ENCODE peak calls at places on chromosome 18, in five cellular contexts. K is K562, L is esophagus muscularis mucosa, A is H1, T is stomach. C is an unnamed sample.

GRCh38 chr18:51339866-51340265 is 142.4 kb upstream of the MEX3C start:
- DNase-seq in L (no peak), K (no peak), A (no peak), T (no peak), C (no peak)

GRCh38 chr18:28607991-28608390 is 431.1 kb upstream of the CDH2 start:
- DNase-seq in K (no peak), T (no peak), L (no peak), A (no peak), C (no peak)

GRCh38 chr18:58400337-58400885 is 228.5 kb downstream of the ALPK2 start:
- DNase-seq in K (no peak), A (no peak), T (no peak), L (no peak), C (no peak)

GRCh38 chr18:2471523-2471922 is 99.8 kb downstream of the METTL4 start:
- DNase-seq in A (no peak), K (peak; percentile 16), T (no peak), L (no peak), C (no peak)

GRCh38 chr18:60534539-60534938 is 162.0 kb upstream of the MC4R start:
- DNase-seq in A (no peak), K (no peak), T (no peak), L (no peak), C (no peak)

GRCh38 chr18:49274188-49274714 is 186.2 kb downstream of the DYM start:
- DNase-seq in A (no peak), L (no peak), K (no peak), T (no peak), C (no peak)

GRCh38 chr18:63409301-63409700 is 13.0 kb downstream of the VPS4B start:
- DNase-seq in L (no peak), T (no peak), A (no peak), K (no peak), C (no peak)

GRCh38 chr18:79965119-79965902 is 868 bp downstream of the HSBP1L1 start:
- DNase-seq in L (no peak), A (peak; percentile 64), K (no peak), T (peak; percentile 60), C (peak; percentile 80)

GRCh38 chr18:73038336-73038735 is 170.5 kb upstream of the NETO1 start:
- DNase-seq in T (no peak), K (no peak), L (no peak), A (no peak), C (no peak)

GRCh38 chr18:63787673-63788072 is 12.5 kb downstream of the SERPINB7 start:
- DNase-seq in A (no peak), T (no peak), L (no peak), K (no peak), C (no peak)

GRCh38 chr18:48866856-48867255 is 83.9 kb downstream of the SMAD7 start:
- DNase-seq in T (no peak), A (no peak), L (no peak), K (no peak), C (no peak)

GRCh38 chr18:30057398-30057797 is 985.1 kb downstream of the DSC3 start:
- DNase-seq in A (no peak), K (no peak), T (no peak), L (no peak), C (no peak)

GRCh38 chr18:79778291-79778791 is 19.4 kb upstream of the KCNG2 start:
- DNase-seq in L (no peak), A (peak; percentile 41), K (no peak), T (no peak), C (peak; percentile 4)

GRCh38 chr18:57575542-57575941 is 11.0 kb downstream of the FECH start:
- DNase-seq in T (no peak), K (no peak), A (no peak), L (no peak), C (no peak)

GRCh38 chr18:55088561-55088960 is 129.3 kb upstream of the CCDC68 start:
- DNase-seq in L (no peak), A (no peak), K (no peak), T (no peak), C (no peak)

GRCh38 chr18:2932247-2933181 is 80.4 kb downstream of the LPIN2 start:
- DNase-seq in A (peak; percentile 63), K (peak; percentile 66), T (no peak), L (peak; percentile 75), C (no peak)

GRCh38 chr18:23133860-23134779 is 1.2 kb upstream of the CABLES1 start:
- DNase-seq in L (no peak), A (peak; percentile 71), K (peak; percentile 66), T (peak; percentile 75), C (peak; percentile 69)

DNA sequence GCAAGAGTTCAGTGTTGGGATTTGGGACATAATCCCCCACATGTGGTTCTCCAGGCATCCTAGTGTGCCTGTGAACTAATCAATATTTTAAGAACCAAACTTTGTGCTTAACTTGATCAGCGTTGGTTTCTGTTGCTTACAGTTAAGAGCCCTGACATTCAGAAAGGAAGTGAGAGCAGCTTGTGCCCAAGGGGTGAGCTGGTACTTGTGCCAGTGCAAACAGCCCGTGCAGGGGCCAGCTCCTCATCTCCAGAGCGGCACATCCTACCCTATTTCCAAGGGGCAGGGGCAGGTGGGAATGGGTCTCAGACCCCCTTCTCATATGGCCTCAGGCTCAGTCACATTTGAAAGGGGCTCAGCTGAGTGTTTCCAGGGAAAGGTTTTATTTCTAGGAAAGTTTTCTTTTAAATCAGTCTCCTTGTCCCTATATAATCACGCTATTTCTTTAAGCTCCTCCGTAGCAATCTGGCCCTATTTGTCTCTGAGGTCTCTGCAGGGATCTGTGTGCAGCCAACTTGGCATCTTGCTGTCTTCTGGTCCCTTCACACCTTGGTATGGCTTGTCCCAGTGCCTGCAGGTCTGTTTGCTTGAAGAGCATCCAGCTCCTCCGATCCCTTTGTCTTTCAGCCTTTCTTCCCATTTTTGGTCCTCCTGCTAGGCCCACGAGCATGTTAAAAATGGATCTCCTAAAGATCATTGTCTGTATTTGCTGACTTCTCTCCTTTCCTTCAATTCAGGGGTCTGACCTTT is 358.9 kb downstream of the HRH4 start:
- DNase-seq in K (no peak), A (no peak), T (no peak), L (no peak), C (no peak)
- TF ChIP-seq CTCF in K (no peak), A (no peak), T (no peak), L (no peak), C (no peak)

GRCh38 chr18:46335551-46336059 is 231.4 kb downstream of the HAUS1 start:
- DNase-seq in K (no peak), A (peak; percentile 62), T (no peak), L (no peak), C (no peak)
- TF ChIP-seq EP300 in K (no peak), A (peak; percentile 75), T (no peak), L (no peak), C (no peak)

DNA sequence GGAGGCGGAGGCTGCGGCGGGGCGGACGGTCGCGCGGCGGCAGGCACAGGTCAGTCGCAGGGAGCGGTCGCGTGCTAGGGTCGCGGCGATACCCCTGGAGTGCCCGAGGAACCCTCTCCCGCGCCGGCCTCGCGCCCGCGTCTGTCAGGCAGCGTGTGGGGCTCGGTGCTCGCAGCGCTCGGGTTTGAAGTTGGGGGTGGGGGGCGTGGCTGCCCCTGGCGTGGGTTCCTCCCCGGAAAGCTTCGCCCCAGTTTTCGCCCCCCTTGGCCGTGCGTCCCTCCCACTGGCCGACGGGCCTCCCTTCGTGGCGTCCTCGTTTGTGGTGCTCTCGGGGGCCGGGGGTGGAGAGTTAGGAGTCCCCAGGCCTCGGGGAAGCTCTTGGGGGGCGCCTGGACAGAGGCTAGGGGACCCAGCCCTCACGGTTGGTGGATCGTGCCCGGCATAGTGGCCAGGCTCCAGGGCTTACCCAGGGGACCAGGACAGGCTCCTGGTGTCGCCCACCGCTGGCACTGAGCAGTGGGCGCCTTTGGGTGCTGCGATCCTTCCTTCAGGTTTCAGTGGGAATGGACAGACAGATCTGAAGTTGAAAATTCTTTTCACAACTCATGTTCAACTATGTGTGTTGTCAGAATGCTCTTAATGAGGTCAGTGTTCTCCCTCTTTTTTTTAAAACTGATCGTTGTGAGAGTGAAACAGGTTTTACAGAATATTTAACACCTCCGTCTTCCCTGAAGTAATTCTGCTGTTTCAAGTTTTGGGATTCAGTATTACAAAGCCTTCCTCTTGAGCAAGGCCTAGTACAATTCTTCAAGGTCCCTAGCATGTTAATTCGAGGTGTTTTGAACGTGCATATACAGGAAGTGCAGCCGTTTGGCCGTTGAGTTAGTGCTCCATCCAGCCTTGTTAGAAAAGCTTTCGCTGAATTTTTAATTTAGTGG is 599 bp downstream of the RALBP1 start:
- DNase-seq in A (no peak), K (peak; percentile 86), T (no peak), L (no peak), C (no peak)
- TF ChIP-seq POLR2AphosphoS5 in A (peak; percentile 56), K (no peak), T (no peak), L (no peak), C (no peak)

DNA sequence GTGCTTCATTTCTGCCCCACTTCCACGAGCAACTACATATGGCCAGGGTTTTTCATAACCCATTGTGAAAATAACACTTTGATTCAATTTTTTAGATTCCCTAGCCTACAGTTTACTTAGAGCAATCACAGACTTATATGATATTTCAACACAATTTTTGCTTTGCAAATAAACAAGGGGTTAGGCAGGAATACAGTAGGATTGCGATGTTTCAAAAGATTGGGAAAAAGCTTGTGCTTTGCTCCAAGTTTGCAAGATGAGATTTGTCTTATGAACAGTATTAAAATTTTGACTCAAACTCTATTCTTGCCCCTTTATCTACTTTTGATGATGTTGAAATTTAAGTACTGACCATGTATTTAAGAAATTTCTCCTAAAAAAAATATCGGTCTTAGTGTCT is 814.5 kb upstream of the PIK3C3 start:
- DNase-seq in L (no peak), A (no peak), K (no peak), T (no peak), C (no peak)
- TF ChIP-seq CTCF in L (no peak), A (no peak), K (no peak), T (no peak), C (no peak)

DNA sequence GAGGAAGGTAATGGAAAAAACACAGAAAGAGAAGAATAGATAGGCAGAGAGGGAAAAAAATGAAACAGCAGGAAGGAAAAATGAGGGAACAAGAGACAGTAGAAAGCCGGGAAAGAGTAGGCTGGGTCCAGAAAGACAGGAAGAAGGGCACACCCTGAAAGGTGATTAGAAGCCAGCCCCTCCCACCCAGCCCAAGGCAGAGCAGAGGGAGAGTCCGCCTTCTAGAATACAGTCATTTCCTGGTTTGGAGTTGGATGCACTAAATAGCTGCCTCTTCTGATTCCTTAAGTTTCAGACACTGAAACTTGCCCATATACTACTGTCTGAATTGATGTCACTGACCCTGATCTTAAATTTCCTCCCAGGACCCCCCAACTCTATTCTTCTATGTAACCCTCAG is 17.9 kb upstream of the DSG3 start:
- DNase-seq in T (no peak), A (no peak), L (no peak), K (no peak), C (peak; percentile 65)
- TF ChIP-seq EP300 in T (no peak), A (no peak), L (no peak), K (no peak), C (no peak)

DNA sequence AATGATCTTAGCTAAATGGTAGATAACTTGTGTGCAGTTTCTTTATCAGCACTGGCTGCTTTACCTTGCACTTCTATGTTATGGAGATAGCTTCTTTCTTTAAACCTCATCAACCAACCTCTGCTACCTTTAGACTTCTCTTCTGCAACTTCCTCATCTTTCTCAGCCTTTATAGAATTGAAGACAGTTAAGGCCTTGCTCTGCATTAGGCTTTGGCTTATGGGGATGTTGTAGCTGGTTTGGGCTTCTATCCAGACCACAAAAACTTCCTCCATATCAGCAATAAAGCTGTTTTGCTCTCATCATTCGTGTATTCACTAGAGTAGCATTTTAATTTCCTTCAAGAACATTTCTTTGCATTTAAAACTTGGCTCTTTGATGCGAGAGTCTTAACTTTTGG is 123.7 kb downstream of the PIK3C3 start:
- DNase-seq in T (no peak), K (no peak), L (no peak), A (no peak), C (no peak)
- TF ChIP-seq POLR2AphosphoS5 in T (no peak), K (no peak), L (no peak), A (no peak), C (no peak)

C was measured in transverse colon.